ENCODE peak calls at places on chromosomes 11 and 22, in four cellular contexts. G, J, B and E are unnamed samples.
A peak's percentile ranks its signal among the peaks of the same experiment; 100 is the strongest.

GRCh38 chr11:117562111-117562510 is 234.5 kb downstream of the CEP164 start:
- DNase-seq in G (no peak), J (no peak), B (no peak), E (no peak)

GRCh38 chr11:135008001-135008405 is 596.0 kb upstream of the B3GAT1 start:
- DNase-seq in G (no peak), J (no peak), B (no peak), E (no peak)

GRCh38 chr22:17712441-17712840 is 61.8 kb downstream of the BID start:
- DNase-seq in G (no peak), J (no peak), B (peak; percentile 61), E (peak; percentile 52)

GRCh38 chr11:67581469-67581868 is 2.1 kb upstream of the GSTP1 start:
- DNase-seq in G (no peak), J (no peak), B (no peak), E (no peak)

GRCh38 chr22:21443057-21443734 is 24.0 kb upstream of the TMEM191C start:
- DNase-seq in G (no peak), J (no peak), B (no peak), E (no peak)

GRCh38 chr11:123055132-123055924 is 6.6 kb downstream of the HSPA8 start:
- DNase-seq in G (no peak), J (peak; percentile 34), B (no peak), E (no peak)

GRCh38 chr11:36009469-36009868 is 65.6 kb downstream of the LDLRAD3 start:
- DNase-seq in G (peak; percentile 51), J (peak; percentile 76), B (peak; percentile 67), E (peak; percentile 69)

GRCh38 chr11:65505434-65506315 is 6.8 kb downstream of the MALAT1 start:
- DNase-seq in G (no peak), J (no peak), B (peak; percentile 53), E (no peak)

GRCh38 chr22:49657275-49657973 is 170.2 kb downstream of the BRD1 start:
- DNase-seq in G (no peak), J (no peak), B (no peak), E (no peak)
- H3K4me3 ChIP-seq in G (no peak overlapping the region), J (no peak overlapping the region), B (no peak overlapping the region), E (no peak overlapping the region)

GRCh38 chr11:72641900-72642814 is 32.1 kb downstream of the PDE2A start:
- DNase-seq in G (peak; percentile 24), J (peak; percentile 37), B (peak; percentile 56), E (peak; percentile 40)

GRCh38 chr11:72643547-72643946 is 30.7 kb downstream of the PDE2A start:
- DNase-seq in G (peak; percentile 78), J (peak; percentile 55), B (peak; percentile 60), E (peak; percentile 89)

GRCh38 chr11:72642815-72643511 is 31.3 kb downstream of the PDE2A start:
- DNase-seq in G (no peak), J (peak; percentile 70), B (peak; percentile 68), E (peak; percentile 69)

GRCh38 chr11:72639475-72640375 is 34.5 kb downstream of the PDE2A start:
- DNase-seq in G (no peak), J (no peak), B (no peak), E (no peak)

DNA sequence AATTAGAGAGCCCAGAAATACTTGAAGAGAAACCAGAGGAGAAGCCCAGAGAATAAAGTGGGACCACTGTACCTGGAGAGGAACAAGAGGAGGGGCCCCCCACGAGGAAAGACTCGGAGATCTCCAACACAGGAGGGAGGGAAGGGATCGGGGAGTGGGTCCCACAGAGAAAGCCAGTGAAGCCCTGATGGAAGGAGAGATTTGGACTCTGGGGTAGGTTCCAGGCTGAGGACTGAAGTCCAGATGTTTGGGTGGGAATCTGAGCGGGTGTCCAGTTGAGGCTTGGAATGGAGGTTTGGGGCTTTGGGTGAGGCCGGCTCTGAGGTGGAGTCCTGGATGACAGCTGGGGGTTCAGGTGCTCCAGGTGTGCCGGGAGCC is 32.7 kb downstream of the PDE2A start:
- DNase-seq in G (no peak), J (no peak), B (no peak), E (no peak)
- TF ChIP-seq EZH2 in G (no peak), J (no peak), B (no peak), E (no peak)

DNA sequence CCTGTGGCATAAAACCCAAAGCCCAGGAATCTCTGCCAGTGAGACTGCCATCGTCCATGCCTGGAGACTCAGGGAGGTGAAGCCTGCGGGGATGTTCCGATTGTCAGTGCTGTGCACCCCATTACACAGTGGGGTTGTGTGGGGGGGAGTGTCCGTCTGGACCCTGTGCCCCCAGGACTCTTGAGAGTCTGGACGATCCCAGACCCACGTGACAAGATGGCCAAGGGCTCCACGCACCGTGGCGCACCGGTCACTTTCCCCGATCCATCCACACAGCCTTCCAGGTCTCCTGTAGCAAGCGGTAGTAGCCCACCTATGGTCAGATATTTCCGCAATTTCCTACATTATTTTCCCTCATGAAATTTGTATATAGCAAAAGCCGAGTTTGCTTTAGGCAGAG is 20.9 kb upstream of the NRGN start:
- DNase-seq in G (no peak), J (no peak), B (no peak), E (no peak)
- H3K4me3 ChIP-seq in G (no peak overlapping the region), J (peak overlapping the region; percentile 36), B (peak overlapping the region; percentile 48), E (peak overlapping the region; percentile 72)

GRCh38 chr11:63769719-63770443 is 1.3 kb upstream of the ZFTA start:
- DNase-seq in G (no peak), J (peak; percentile 57), B (peak; percentile 24), E (no peak)
- TF ChIP-seq EZH2 in G (no peak), J (no peak), B (no peak), E (no peak)

GRCh38 chr11:6813651-6814050 is 14.2 kb upstream of the OR6A2 start:
- DNase-seq in G (no peak), J (no peak), B (no peak), E (no peak)
- H3K4me3 ChIP-seq in G (no peak overlapping the region), J (no peak overlapping the region), B (no peak overlapping the region), E (no peak overlapping the region)

DNA sequence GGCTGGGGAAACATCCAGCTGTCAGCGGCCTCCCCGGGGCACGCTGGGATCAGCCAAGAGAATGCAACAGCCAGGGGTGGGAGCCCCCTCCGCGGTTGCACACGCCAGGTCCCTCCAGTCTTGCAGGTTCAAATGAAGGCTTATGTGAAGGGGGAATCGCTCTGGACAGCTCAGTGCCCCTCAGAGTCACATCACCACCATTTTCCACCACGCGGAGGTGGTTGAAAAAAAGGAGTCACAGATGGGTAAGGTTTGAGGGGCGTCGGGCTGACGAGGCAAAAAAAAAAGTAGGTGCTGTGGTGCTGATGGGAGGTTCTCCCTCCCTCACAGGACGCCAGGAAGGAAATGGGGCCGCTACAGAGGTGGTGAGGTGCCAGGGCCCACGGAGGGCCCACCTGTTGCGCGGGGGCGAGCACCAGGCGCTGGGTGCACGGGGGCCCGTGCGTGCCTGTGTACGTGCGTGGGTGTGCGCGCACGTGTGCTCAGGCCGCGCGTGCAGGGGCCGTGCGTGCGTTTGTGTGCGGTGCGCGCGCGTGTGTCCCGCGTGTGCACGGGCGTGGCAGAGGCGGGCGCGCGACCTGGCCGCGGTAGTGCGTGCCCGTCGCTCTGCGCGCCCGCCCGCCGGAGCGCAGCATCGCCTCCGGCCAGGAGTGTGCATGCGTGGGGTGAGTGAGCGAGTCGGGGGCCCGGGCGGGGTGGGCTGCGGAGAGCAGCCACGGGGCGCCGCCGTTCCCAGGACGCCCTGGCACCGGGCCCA is 3.0 kb downstream of the PDGFB start:
- DNase-seq in G (no peak), J (no peak), B (peak; percentile 21), E (no peak)
- TF ChIP-seq EZH2 in G (no peak), J (no peak), B (no peak), E (no peak)

GRCh38 chr22:44328762-44329161 is 16.0 kb upstream of the SHISAL1 start:
- DNase-seq in G (no peak), J (no peak), B (no peak), E (no peak)

GRCh38 chr22:44325718-44326548 is 13.2 kb upstream of the SHISAL1 start:
- DNase-seq in G (peak; percentile 31), J (peak; percentile 39), B (peak; percentile 79), E (peak; percentile 28)

GRCh38 chr22:44329179-44329796 is 16.5 kb upstream of the SHISAL1 start:
- DNase-seq in G (no peak), J (peak; percentile 35), B (peak; percentile 40), E (peak; percentile 61)

GRCh38 chr22:44328326-44328725 is 15.6 kb upstream of the SHISAL1 start:
- DNase-seq in G (no peak), J (no peak), B (no peak), E (no peak)

GRCh38 chr22:44326549-44326881 is 13.8 kb upstream of the SHISAL1 start:
- DNase-seq in G (no peak), J (no peak), B (peak; percentile 56), E (no peak)
- H3K4me3 ChIP-seq in G (peak overlapping the region; percentile 47), J (peak overlapping the region; percentile 42), B (peak overlapping the region; percentile 96), E (peak overlapping the region; percentile 91)

GRCh38 chr22:19167106-19167869 is 11.2 kb downstream of the SLC25A1 start:
- DNase-seq in G (no peak), J (no peak), B (no peak), E (no peak)

GRCh38 chr22:19169947-19170318 is 8.6 kb downstream of the SLC25A1 start:
- DNase-seq in G (no peak), J (no peak), B (no peak), E (no peak)

GRCh38 chr22:19168088-19168890 is 10.2 kb downstream of the SLC25A1 start:
- DNase-seq in G (no peak), J (no peak), B (no peak), E (no peak)

GRCh38 chr22:19166421-19166820 is 12.1 kb downstream of the SLC25A1 start:
- DNase-seq in G (no peak), J (no peak), B (no peak), E (no peak)

DNA sequence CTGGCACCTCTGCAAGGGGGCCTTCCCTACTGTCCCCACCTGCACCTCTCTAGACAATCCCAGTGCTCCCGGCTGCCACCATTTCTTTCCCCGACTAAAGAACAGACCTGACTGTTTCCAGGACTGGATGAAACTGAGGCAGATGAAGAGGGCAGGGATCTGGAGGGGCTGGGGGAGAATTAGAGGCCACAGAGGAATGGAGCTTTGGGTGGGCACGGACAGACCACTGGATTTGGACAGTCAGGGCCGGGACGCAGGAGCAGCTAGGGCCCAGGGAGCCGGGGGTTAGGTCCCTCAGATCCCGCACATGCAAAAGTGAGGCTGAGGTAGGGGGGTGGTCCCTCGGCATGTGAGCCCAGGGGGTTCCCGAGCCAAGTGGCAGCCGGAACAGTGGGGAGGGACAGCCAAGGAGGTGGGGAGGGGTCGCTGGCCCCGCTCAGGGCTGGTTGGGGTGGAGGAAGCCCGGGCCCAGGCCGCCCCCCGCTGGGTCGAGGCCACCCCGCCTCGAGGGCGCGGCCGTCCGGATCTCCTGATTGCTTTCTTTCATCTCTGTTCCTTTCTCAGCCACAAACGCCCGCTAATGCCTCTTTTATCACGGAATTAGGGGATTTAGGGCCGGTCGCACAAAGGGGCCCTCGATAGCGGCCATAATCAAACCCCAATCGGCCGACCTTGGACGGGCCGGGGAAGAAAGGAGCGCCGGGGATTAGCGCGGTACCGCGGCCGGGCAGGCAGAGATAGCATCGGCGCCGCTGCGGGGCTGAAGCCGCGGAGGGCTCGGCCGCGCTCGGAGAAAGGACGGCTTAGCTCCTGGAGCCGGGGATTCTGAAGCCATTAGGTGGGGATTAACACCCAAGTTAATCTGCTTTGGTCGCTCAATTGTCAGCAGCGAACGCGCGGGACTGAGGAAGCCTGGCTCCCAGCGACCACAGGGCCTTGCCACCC is 9.3 kb downstream of the SLC25A1 start:
- DNase-seq in G (no peak), J (no peak), B (peak; percentile 41), E (no peak)
- TF ChIP-seq EZH2 in G (peak; percentile 5), J (peak; percentile 84), B (no peak), E (peak; percentile 24)